ENCODE peak calls at places on chromosomes 16 and 17, in eight cellular contexts. C is fibroblast of lung, J is sigmoid colon, A is stomach, K is astrocyte of the spinal cord, I is hepatocyte, U is Caco-2, Q is heart right ventricle. S is an unnamed sample.

GRCh38 chr17:57086069-57086930 is 1.3 kb downstream of the AKAP1 start:
- DNase-seq in C (peak; percentile 15), J (peak; percentile 75), A (peak; percentile 50), K (no peak), I (peak; percentile 79), U (peak; percentile 70), Q (peak; percentile 43), S (peak; percentile 57)

GRCh38 chr16:9061358-9061813 is 30.1 kb upstream of the HAPSTR1 start:
- DNase-seq in C (peak; percentile 39), J (no peak), A (no peak), K (no peak), I (no peak), U (no peak), Q (peak; percentile 37), S (peak; percentile 29)

GRCh38 chr16:85259115-85259830 is 147.0 kb upstream of the CIBAR2 start:
- DNase-seq in C (no peak), J (no peak), A (no peak), K (no peak), I (no peak), U (no peak), Q (no peak), S (no peak)

GRCh38 chr17:67617304-67617899 is 100.3 kb upstream of the NOL11 start:
- DNase-seq in C (no peak), J (no peak), A (no peak), K (no peak), I (no peak), U (no peak), Q (no peak), S (no peak)

GRCh38 chr17:67578058-67578457 is 139.7 kb upstream of the NOL11 start:
- DNase-seq in C (no peak), J (peak; percentile 7), A (no peak), K (no peak), I (no peak), U (no peak), Q (no peak), S (no peak)

GRCh38 chr16:54936979-54937672 is 6.5 kb downstream of the IRX5 start:
- DNase-seq in C (peak; percentile 66), J (no peak), A (no peak), K (peak; percentile 74), I (peak; percentile 67), U (no peak), Q (peak; percentile 52), S (peak; percentile 83)

GRCh38 chr16:78984887-78985464 is 615.6 kb downstream of the MAF start:
- DNase-seq in C (no peak), J (no peak), A (no peak), K (no peak), I (peak; percentile 53), U (no peak), Q (peak; percentile 30), S (no peak)

GRCh38 chr16:8753411-8754054 is 43.9 kb downstream of the TMEM186 start:
- DNase-seq in C (peak; percentile 3), J (peak; percentile 33), A (peak; percentile 38), K (no peak), I (peak; percentile 62), U (peak; percentile 59), Q (no peak), S (no peak)

GRCh38 chr17:6110592-6110991 is 40.4 kb downstream of the WSCD1 start:
- DNase-seq in C (peak; percentile 38), J (no peak), A (no peak), K (peak; percentile 58), I (no peak), U (no peak), Q (no peak), S (no peak)

GRCh38 chr17:27384261-27384701 is 72.0 kb upstream of the KSR1 start:
- DNase-seq in C (peak; percentile 98), J (peak; percentile 89), A (peak; percentile 63), K (peak; percentile 96), I (no peak), U (no peak), Q (peak; percentile 61), S (peak; percentile 97)

GRCh38 chr17:74868908-74869255 is 3.9 kb downstream of the FDXR start:
- DNase-seq in C (no peak), J (no peak), A (no peak), K (no peak), I (no peak), U (no peak), Q (no peak), S (no peak)

GRCh38 chr16:67431077-67431804 is at the start of gene HSD11B2:
- DNase-seq in C (peak; percentile 38), J (no peak), A (peak; percentile 71), K (peak; percentile 17), I (peak; percentile 88), U (peak; percentile 88), Q (peak; percentile 52), S (peak; percentile 65)

GRCh38 chr17:79391808-79392233 is 219.0 kb downstream of the RBFOX3 start:
- DNase-seq in C (peak; percentile 38), J (peak; percentile 86), A (peak; percentile 80), K (peak; percentile 52), I (peak; percentile 86), U (peak; percentile 85), Q (peak; percentile 74), S (peak; percentile 66)

GRCh38 chr17:7673239-7673638 is 14.1 kb downstream of the TP53 start:
- DNase-seq in C (no peak), J (no peak), A (peak; percentile 31), K (no peak), I (no peak), U (peak; percentile 10), Q (no peak), S (no peak)
- TF ChIP-seq CTCF in C (peak; percentile 18), J (no peak), A (no peak), K (peak; percentile 39), I (peak; percentile 51), U (no peak), Q (no peak), S (peak; percentile 40)

DNA sequence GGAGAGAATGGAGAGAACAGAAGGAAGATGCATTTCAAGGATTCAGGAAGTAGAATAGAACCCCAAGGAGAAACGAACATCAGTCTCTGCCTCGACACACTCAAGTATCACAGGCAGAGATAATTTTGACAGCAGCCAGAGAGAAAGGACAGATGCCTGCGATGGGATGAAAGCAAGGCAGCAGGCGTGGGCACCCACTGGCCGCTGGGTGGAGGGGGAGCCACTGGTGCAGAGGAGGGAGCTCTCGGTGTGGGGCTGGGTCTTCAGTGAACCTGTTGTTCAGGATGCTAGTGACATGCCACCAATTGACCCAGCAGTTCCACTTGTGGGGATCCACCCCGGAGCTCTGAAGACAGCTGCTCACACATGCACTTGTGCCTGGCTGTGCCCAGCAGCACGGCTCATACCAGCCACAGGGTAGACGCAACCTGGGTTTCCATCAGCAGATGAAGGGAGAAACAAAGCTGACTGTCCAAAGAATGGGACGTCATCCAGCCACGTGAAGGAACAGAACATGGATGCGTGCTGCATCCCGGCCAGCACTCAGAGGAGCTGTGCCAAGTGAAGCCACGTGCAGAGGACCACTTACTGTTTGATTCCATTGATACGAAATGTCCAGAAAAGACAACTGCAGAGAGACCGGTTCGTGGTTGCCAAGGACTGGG is 127.0 kb downstream of the BANP start:
- DNase-seq in C (no peak), J (no peak), A (no peak), K (no peak), I (no peak), U (no peak), Q (no peak), S (no peak)
- H3K4me3 ChIP-seq in C (no peak overlapping the region), J (no peak overlapping the region), A (no peak overlapping the region), K (no peak overlapping the region), I (no peak overlapping the region), U (no peak overlapping the region), Q (no peak overlapping the region), S (no peak overlapping the region)

DNA sequence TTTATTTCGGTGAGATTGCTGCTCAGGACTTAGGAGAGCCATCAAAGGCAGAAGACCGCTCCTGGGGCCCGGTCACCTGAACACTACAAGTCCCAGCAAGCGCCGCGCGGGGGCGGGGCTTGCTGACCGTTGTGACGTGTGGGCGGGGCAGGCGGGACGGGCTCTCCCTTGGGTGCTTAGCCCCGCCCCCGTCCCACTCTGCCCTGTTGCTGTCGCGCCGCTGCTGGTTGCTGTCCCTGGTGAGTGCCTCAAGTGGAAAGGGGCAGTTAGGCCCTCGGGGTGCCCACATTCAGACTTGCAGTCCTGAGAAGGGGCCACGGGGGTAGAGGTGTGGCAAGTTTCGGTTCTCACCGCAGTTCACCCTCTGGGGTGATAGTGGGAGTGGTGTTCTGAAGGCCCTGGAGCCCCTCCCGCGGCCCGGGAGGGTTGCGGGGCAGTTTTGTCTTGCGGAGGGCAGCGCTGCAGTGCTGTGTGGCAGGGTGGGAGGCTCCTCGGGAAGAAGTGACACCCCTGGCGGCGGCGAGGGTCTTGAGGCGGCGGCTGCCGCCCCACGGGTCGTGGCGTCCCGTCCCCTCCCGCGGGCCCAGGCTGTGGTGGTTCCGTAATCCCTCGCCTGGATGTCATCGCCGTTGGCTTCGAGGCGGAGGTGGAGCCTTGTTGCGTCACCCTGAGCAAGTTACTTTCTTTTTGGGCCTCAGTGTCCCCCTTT is at the start of gene CALCOCO2:
- DNase-seq in C (peak; percentile 88), J (peak; percentile 97), A (peak; percentile 97), K (peak; percentile 93), I (peak; percentile 98), U (peak; percentile 100), Q (peak; percentile 94), S (peak; percentile 95)
- TF ChIP-seq CTCF in C (no peak), J (no peak), A (no peak), K (no peak), I (no peak), U (peak; percentile 24), Q (no peak), S (no peak)

GRCh38 chr16:47777191-47777590 is 316.1 kb downstream of the PHKB start:
- DNase-seq in C (peak; percentile 62), J (no peak), A (no peak), K (peak; percentile 34), I (no peak), U (no peak), Q (no peak), S (peak; percentile 63)

GRCh38 chr16:47780213-47780612 is 319.1 kb downstream of the PHKB start:
- DNase-seq in C (no peak), J (no peak), A (no peak), K (no peak), I (no peak), U (no peak), Q (no peak), S (no peak)

GRCh38 chr16:47778106-47778803 is 317.1 kb downstream of the PHKB start:
- DNase-seq in C (peak; percentile 19), J (no peak), A (no peak), K (no peak), I (no peak), U (no peak), Q (no peak), S (no peak)

GRCh38 chr16:47774661-47775060 is 313.5 kb downstream of the PHKB start:
- DNase-seq in C (peak; percentile 11), J (no peak), A (peak; percentile 58), K (peak; percentile 31), I (peak; percentile 54), U (peak; percentile 34), Q (no peak), S (peak; percentile 80)

DNA sequence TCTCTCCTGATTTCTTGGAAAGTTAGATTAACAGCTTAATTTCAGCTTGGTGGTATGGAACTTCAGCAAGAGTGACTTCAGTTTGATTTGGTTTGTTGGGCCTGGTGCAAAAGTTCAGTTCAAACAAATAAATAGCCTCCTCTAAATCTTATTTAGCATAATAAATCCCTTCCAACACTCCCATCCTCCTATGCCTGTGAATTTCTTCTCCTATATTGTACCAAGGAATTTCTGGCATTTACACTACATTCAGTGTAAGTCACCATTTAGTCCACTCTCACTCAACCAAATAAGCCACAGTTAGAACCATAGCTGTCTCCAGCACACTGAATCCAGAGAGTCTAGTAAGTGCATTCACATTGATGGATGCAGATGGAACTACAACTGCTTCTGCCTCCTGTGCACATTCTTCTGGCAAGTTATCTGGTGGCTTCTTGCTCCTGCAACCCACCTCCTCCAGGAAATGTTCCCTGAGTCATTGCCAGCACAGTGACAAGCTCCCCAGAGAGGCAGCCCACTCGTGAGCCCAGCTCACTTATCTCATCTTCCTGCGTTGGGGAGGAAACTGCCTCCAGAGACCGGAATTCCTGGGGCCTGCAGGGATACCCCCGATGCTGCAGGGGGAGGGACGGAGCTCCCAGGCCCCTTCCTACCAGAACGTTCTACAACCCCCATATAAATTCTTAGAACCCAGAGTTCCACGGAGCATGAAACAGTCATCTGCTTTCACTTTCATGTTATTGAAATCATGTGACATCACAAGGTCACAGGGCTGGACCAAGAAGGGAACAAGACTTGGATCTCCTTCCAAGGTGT is 318.3 kb downstream of the PHKB start:
- DNase-seq in C (peak; percentile 52), J (no peak), A (no peak), K (no peak), I (no peak), U (no peak), Q (no peak), S (no peak)
- H3K4me3 ChIP-seq in C (peak overlapping the region; percentile 32), J (peak overlapping the region; percentile 31), A (peak overlapping the region; percentile 31), K (no peak overlapping the region), I (no peak overlapping the region), U (no peak overlapping the region), Q (peak overlapping the region; percentile 1), S (no peak overlapping the region)

S was measured in epithelial cell of esophagus.